ENCODE peak calls at places on chromosomes 3 and 15, in seven cellular contexts. U is neuronal stem cell, X is H9, R is IMR-90, F is mesenchymal stem cell, Q is mesendoderm, H is H1. K is an unnamed sample.
A peak's percentile ranks its signal among the peaks of the same experiment; 100 is the strongest.

GRCh38 chr3:183584246-183584913 is 28.9 kb upstream of the KLHL6 start:
- DNase-seq in U (no peak), X (no peak), R (peak; percentile 53), F (peak; percentile 30), Q (peak; percentile 83), H (no peak), K (peak; percentile 3)

GRCh38 chr3:183564046-183564445 is 8.5 kb upstream of the KLHL6 start:
- DNase-seq in U (no peak), X (no peak), R (no peak), F (no peak), Q (no peak), H (no peak), K (no peak)

GRCh38 chr3:52311567-52312119 is 4.5 kb upstream of the DNAH1 start:
- DNase-seq in U (peak; percentile 97), X (no peak), R (no peak), F (no peak), Q (no peak), H (no peak), K (no peak)

GRCh38 chr15:64636541-64636940 is 138.8 kb downstream of the RBPMS2 start:
- DNase-seq in U (no peak), X (no peak), R (no peak), F (peak; percentile 59), Q (no peak), H (no peak), K (peak; percentile 43)

GRCh38 chr3:82033186-82033585 is 271.7 kb upstream of the GBE1 start:
- DNase-seq in U (no peak), X (no peak), R (no peak), F (no peak), Q (no peak), H (no peak), K (no peak)

GRCh38 chr3:42705962-42706585 is 3.5 kb upstream of the HHATL start:
- DNase-seq in U (no peak), X (peak; percentile 20), R (no peak), F (no peak), Q (no peak), H (no peak), K (no peak)

GRCh38 chr15:50996641-50997040 is 88.2 kb downstream of the AP4E1 start:
- DNase-seq in U (no peak), X (no peak), R (peak; percentile 76), F (no peak), Q (no peak), H (no peak), K (peak; percentile 30)

GRCh38 chr3:186067360-186068242 is 41.3 kb downstream of the ETV5 start:
- DNase-seq in U (no peak), X (no peak), R (no peak), F (no peak), Q (no peak), H (no peak), K (no peak)

GRCh38 chr15:47824185-47824584 is 106.9 kb downstream of the SEMA6D start:
- DNase-seq in U (no peak), X (no peak), R (no peak), F (no peak), Q (no peak), H (no peak), K (no peak)

GRCh38 chr15:72785452-72786243 is 2.1 kb upstream of the ADPGK start:
- DNase-seq in U (no peak), X (no peak), R (peak; percentile 74), F (peak; percentile 81), Q (no peak), H (no peak), K (no peak)

GRCh38 chr15:39499701-39500100 is 81.2 kb upstream of the THBS1 start:
- DNase-seq in U (no peak), X (no peak), R (no peak), F (no peak), Q (no peak), H (no peak), K (peak; percentile 41)

GRCh38 chr15:40449275-40449674 is 8.5 kb downstream of the BAHD1 start:
- DNase-seq in U (no peak), X (no peak), R (peak; percentile 41), F (peak; percentile 38), Q (peak; percentile 82), H (no peak), K (no peak)

GRCh38 chr3:112131111-112131510 is 1.9 kb downstream of the GCSAM start:
- DNase-seq in U (no peak), X (no peak), R (no peak), F (no peak), Q (no peak), H (no peak), K (no peak)

GRCh38 chr15:62068787-62069170 is 2.0 kb downstream of the C2CD4A start:
- DNase-seq in U (no peak), X (no peak), R (no peak), F (peak; percentile 38), Q (no peak), H (no peak), K (no peak)

GRCh38 chr15:64586259-64586658 is 125.9 kb downstream of the ZNF609 start:
- DNase-seq in U (no peak), X (no peak), R (no peak), F (no peak), Q (peak; percentile 25), H (no peak), K (no peak)

GRCh38 chr15:64647367-64647766 is 128.0 kb downstream of the RBPMS2 start:
- DNase-seq in U (no peak), X (no peak), R (no peak), F (no peak), Q (no peak), H (no peak), K (no peak)

GRCh38 chr3:131907809-131908208 is 127.0 kb downstream of the CPNE4 start:
- DNase-seq in U (no peak), X (no peak), R (no peak), F (no peak), Q (no peak), H (no peak), K (no peak)

GRCh38 chr3:28012830-28013229 is 228.6 kb upstream of the CMC1 start:
- DNase-seq in U (no peak), X (no peak), R (no peak), F (no peak), Q (no peak), H (no peak), K (no peak)

GRCh38 chr15:84980196-84981053 is 1.2 kb upstream of the PDE8A start:
- DNase-seq in U (peak; percentile 77), X (peak; percentile 92), R (peak; percentile 74), F (peak; percentile 94), Q (peak; percentile 93), H (peak; percentile 68), K (peak; percentile 70)

GRCh38 chr3:171790898-171791694 is 19.2 kb downstream of the PLD1 start:
- DNase-seq in U (no peak), X (no peak), R (peak; percentile 63), F (no peak), Q (no peak), H (no peak), K (no peak)

GRCh38 chr3:170421758-170422157 is 3.1 kb downstream of the CLDN11 start:
- DNase-seq in U (no peak), X (no peak), R (no peak), F (no peak), Q (no peak), H (no peak), K (no peak)

GRCh38 chr3:62888180-62888579 is 13.0 kb upstream of the CADPS start:
- DNase-seq in U (no peak), X (peak; percentile 57), R (no peak), F (no peak), Q (peak; percentile 76), H (no peak), K (no peak)

GRCh38 chr3:66465587-66465986 is 35.2 kb downstream of the LRIG1 start:
- DNase-seq in U (no peak), X (no peak), R (no peak), F (no peak), Q (no peak), H (no peak), K (no peak)

GRCh38 chr3:66463054-66463631 is 37.7 kb downstream of the LRIG1 start:
- DNase-seq in U (no peak), X (no peak), R (peak; percentile 66), F (peak; percentile 44), Q (no peak), H (no peak), K (no peak)

GRCh38 chr3:66464512-66464894 is 36.3 kb downstream of the LRIG1 start:
- DNase-seq in U (no peak), X (no peak), R (peak; percentile 35), F (no peak), Q (peak; percentile 52), H (no peak), K (no peak)

GRCh38 chr3:66465034-66465433 is 35.8 kb downstream of the LRIG1 start:
- DNase-seq in U (no peak), X (no peak), R (no peak), F (no peak), Q (no peak), H (no peak), K (no peak)

GRCh38 chr3:66463734-66464511 is 36.9 kb downstream of the LRIG1 start:
- DNase-seq in U (no peak), X (no peak), R (no peak), F (no peak), Q (no peak), H (no peak), K (no peak)
- H3K9ac ChIP-seq in U (no peak overlapping the region), X (no peak overlapping the region), R (no peak overlapping the region), F (no peak overlapping the region), Q (no peak overlapping the region), H (no peak overlapping the region), K (no peak overlapping the region)

GRCh38 chr3:24181256-24181655 is 236.2 kb downstream of the NR1D2 start:
- DNase-seq in U (no peak), X (no peak), R (no peak), F (no peak), Q (no peak), H (no peak), K (no peak)
- H3K18ac ChIP-seq in U (no peak overlapping the region), X (no peak overlapping the region), R (no peak overlapping the region), F (no peak overlapping the region), Q (no peak overlapping the region), H (no peak overlapping the region), K (no peak overlapping the region)

GRCh38 chr15:90099868-90100854 is 2.1 kb downstream of the IDH2 start:
- DNase-seq in U (no peak), X (no peak), R (peak; percentile 53), F (peak; percentile 19), Q (no peak), H (no peak), K (peak; percentile 93)

GRCh38 chr15:90097475-90097874 is 4.8 kb downstream of the IDH2 start:
- DNase-seq in U (no peak), X (no peak), R (no peak), F (no peak), Q (no peak), H (no peak), K (no peak)

GRCh38 chr15:90101969-90102890 is at the start of gene IDH2:
- DNase-seq in U (peak; percentile 85), X (peak; percentile 86), R (peak; percentile 79), F (peak; percentile 86), Q (peak; percentile 88), H (no peak), K (peak; percentile 84)

GRCh38 chr15:90101130-90101968 is 919 bp downstream of the IDH2 start:
- DNase-seq in U (peak; percentile 65), X (peak; percentile 52), R (no peak), F (peak; percentile 32), Q (peak; percentile 82), H (no peak), K (peak; percentile 48)

GRCh38 chr15:90099072-90099867 is 3.0 kb downstream of the IDH2 start:
- DNase-seq in U (no peak), X (no peak), R (no peak), F (no peak), Q (no peak), H (no peak), K (no peak)
- H4K8ac ChIP-seq in U (no peak overlapping the region), X (no peak overlapping the region), R (no peak overlapping the region), F (no peak overlapping the region), Q (no peak overlapping the region), H (no peak overlapping the region), K (no peak overlapping the region)

GRCh38 chr3:127524300-127524896 is 66.1 kb downstream of the TPRA1 start:
- DNase-seq in U (no peak), X (peak; percentile 64), R (no peak), F (no peak), Q (peak; percentile 14), H (no peak), K (no peak)
- H3K9ac ChIP-seq in U (no peak overlapping the region), X (no peak overlapping the region), R (no peak overlapping the region), F (no peak overlapping the region), Q (no peak overlapping the region), H (no peak overlapping the region), K (no peak overlapping the region)

K was measured in trophoblast cell.